ENCODE peak calls at places on chromosomes 12 and 14, in nine cellular contexts. P, Y, I, V, B, A, W, H and J are unnamed samples.
A peak's percentile ranks its signal among the peaks of the same experiment; 100 is the strongest.

GRCh38 chr14:95274874-95275273 is 44.8 kb downstream of the CLMN start:
- DNase-seq in Y (no peak), A (no peak), P (no peak), W (no peak), V (no peak), B (no peak), H (no peak), I (no peak), J (no peak)

GRCh38 chr14:58817846-58818245 is 180.1 kb downstream of the DACT1 start:
- DNase-seq in I (no peak), H (peak; percentile 75), P (no peak), W (no peak), A (no peak), Y (no peak), V (no peak), B (peak; percentile 37), J (no peak)

GRCh38 chr14:56555921-56556570 is 23.6 kb upstream of the TMEM260 start:
- DNase-seq in V (no peak), W (no peak), P (no peak), B (peak; percentile 5), A (no peak), I (peak; percentile 45), Y (no peak), H (peak; percentile 57), J (no peak)

GRCh38 chr12:10189653-10190052 is 10.8 kb downstream of the TMEM52B start:
- DNase-seq in W (no peak), P (no peak), Y (no peak), H (peak; percentile 70), I (no peak), V (no peak), B (peak; percentile 43), A (no peak), J (no peak)

GRCh38 chr14:91297081-91297711 is 52.7 kb upstream of the GPR68 start:
- DNase-seq in H (no peak), P (no peak), I (no peak), W (no peak), Y (no peak), V (no peak), B (no peak), A (no peak), J (no peak)

GRCh38 chr14:68211886-68212285 is 392.3 kb downstream of the RAD51B start:
- DNase-seq in B (no peak), H (no peak), W (no peak), V (no peak), Y (no peak), A (no peak), P (no peak), I (no peak), J (no peak)

GRCh38 chr12:38138225-38139221 is 178.1 kb upstream of the ALG10B start:
- DNase-seq in B (peak; percentile 56), V (peak; percentile 63), W (peak; percentile 72), I (peak; percentile 51), H (peak; percentile 44), A (peak; percentile 93), P (peak; percentile 55), Y (peak; percentile 13), J (no peak)

GRCh38 chr12:6226701-6227096 is 26.5 kb downstream of the CD9 start:
- DNase-seq in W (peak; percentile 47), H (no peak), A (no peak), Y (no peak), I (no peak), B (no peak), P (no peak), V (no peak), J (peak; percentile 77)

GRCh38 chr14:35385042-35385839 is 19.3 kb downstream of the NFKBIA start:
- DNase-seq in A (peak; percentile 65), I (no peak), V (no peak), W (peak; percentile 86), Y (peak; percentile 43), B (peak; percentile 89), P (no peak), H (peak; percentile 75), J (peak; percentile 84)

GRCh38 chr14:95527392-95528002 is 7.4 kb upstream of the GLRX5 start:
- DNase-seq in H (peak; percentile 81), Y (peak; percentile 76), W (peak; percentile 85), B (peak; percentile 79), P (no peak), A (peak; percentile 91), I (no peak), V (peak; percentile 49), J (peak; percentile 70)

GRCh38 chr12:119176267-119177055 is 2.3 kb upstream of the HSPB8 start:
- DNase-seq in A (peak; percentile 82), W (peak; percentile 96), V (no peak), Y (no peak), I (peak; percentile 40), H (peak; percentile 67), P (no peak), B (peak; percentile 87), J (peak; percentile 94)

GRCh38 chr12:43832506-43833168 is 3.2 kb upstream of the TMEM117 start:
- DNase-seq in B (no peak), Y (no peak), V (no peak), H (no peak), I (no peak), P (no peak), W (no peak), A (no peak), J (no peak)

GRCh38 chr14:35336171-35337073 is 44.2 kb downstream of the PSMA6 start:
- DNase-seq in H (peak; percentile 73), B (no peak), P (no peak), I (peak; percentile 74), V (no peak), A (peak; percentile 91), W (peak; percentile 96), Y (no peak), J (peak; percentile 95)